ENCODE peak calls at places on chromosomes 3 and 15, in seven cellular contexts. Y, W, J, D, Z, V and T are unnamed samples.
A peak's percentile ranks its signal among the peaks of the same experiment; 100 is the strongest.

GRCh38 chr3:189309400-189309975 is 137.7 kb downstream of the TPRG1 start:
- DNase-seq in V (no peak), D (no peak), W (no peak), J (no peak), Y (no peak), Z (no peak), T (no peak)

GRCh38 chr3:76065975-76066374 is 280.6 kb upstream of the ZNF717 start:
- DNase-seq in V (no peak), D (no peak), J (no peak), Z (peak; percentile 40), Y (peak; percentile 30), W (peak; percentile 70), T (no peak)

GRCh38 chr15:61216519-61216918 is 12.6 kb downstream of the RORA start:
- DNase-seq in D (no peak), J (no peak), Z (no peak), W (no peak), V (no peak), Y (no peak), T (no peak)

GRCh38 chr3:119774419-119774818 is 7.5 kb upstream of the NR1I2 start:
- DNase-seq in D (no peak), W (no peak), Z (no peak), V (no peak), J (no peak), Y (no peak), T (no peak)

GRCh38 chr15:58038426-58039106 is 26.9 kb downstream of the ALDH1A2 start:
- DNase-seq in W (peak; percentile 80), Z (peak; percentile 21), J (no peak), D (no peak), V (no peak), Y (no peak), T (peak; percentile 52)

GRCh38 chr3:184652465-184652864 is 59.4 kb downstream of the MAGEF1 start:
- DNase-seq in V (no peak), J (no peak), Z (no peak), W (peak; percentile 10), D (no peak), Y (no peak), T (no peak)

GRCh38 chr3:12294885-12295580 is 6.2 kb downstream of the PPARG start:
- DNase-seq in D (no peak), Z (peak; percentile 89), Y (peak; percentile 93), W (peak; percentile 94), V (no peak), J (no peak), T (peak; percentile 54)

GRCh38 chr3:124779116-124779515 is 48.9 kb downstream of the UMPS start:
- DNase-seq in Z (no peak), J (no peak), V (peak; percentile 56), Y (no peak), W (no peak), D (no peak), T (no peak)

GRCh38 chr3:53464424-53464823 is 30.0 kb upstream of the CACNA1D start:
- DNase-seq in J (no peak), Z (peak; percentile 20), W (peak; percentile 26), Y (no peak), D (no peak), V (no peak), T (peak; percentile 28)

GRCh38 chr15:62847900-62848489 is 194.6 kb upstream of the TPM1 start:
- DNase-seq in V (peak; percentile 89), W (peak; percentile 64), J (no peak), Z (peak; percentile 75), Y (peak; percentile 54), D (peak; percentile 31), T (peak; percentile 44)

GRCh38 chr3:5251196-5251583 is 63.7 kb downstream of the EDEM1 start:
- DNase-seq in J (no peak), V (no peak), W (no peak), Z (no peak), D (no peak), Y (no peak), T (no peak)

GRCh38 chr3:141940204-141940776 is 63.8 kb downstream of the ATP1B3 start:
- DNase-seq in J (no peak), Z (peak; percentile 95), D (no peak), Y (peak; percentile 68), W (peak; percentile 49), V (peak; percentile 64), T (peak; percentile 99)

GRCh38 chr15:33131880-33132279 is 62.6 kb downstream of the FMN1 start:
- DNase-seq in Y (peak; percentile 72), D (no peak), V (no peak), Z (peak; percentile 37), J (no peak), W (peak; percentile 40), T (peak; percentile 82)

GRCh38 chr3:24986635-24987034 is 441.4 kb upstream of the RARB start:
- DNase-seq in W (no peak), Z (no peak), J (no peak), V (no peak), Y (no peak), D (no peak), T (no peak)

GRCh38 chr3:170778240-170779217 is 91.5 kb downstream of the RPL22L1 start:
- DNase-seq in V (no peak), W (no peak), J (no peak), Z (no peak), Y (no peak), D (no peak), T (no peak)

GRCh38 chr3:183506674-183507290 is 48.7 kb downstream of the KLHL6 start:
- DNase-seq in W (peak; percentile 26), Y (no peak), V (no peak), Z (no peak), J (no peak), D (no peak), T (no peak)

GRCh38 chr3:55000946-55001345 is 73.1 kb upstream of the LRTM1 start:
- DNase-seq in W (no peak), V (no peak), Y (no peak), Z (no peak), D (no peak), J (no peak), T (no peak)

GRCh38 chr3:169218314-169218983 is 445.1 kb downstream of the MECOM start:
- DNase-seq in W (peak; percentile 73), Z (peak; percentile 75), D (no peak), Y (peak; percentile 71), J (no peak), V (no peak), T (peak; percentile 87)

GRCh38 chr3:126194713-126195305 is 14.4 kb upstream of the ALDH1L1 start:
- DNase-seq in D (no peak), Z (peak; percentile 54), Y (no peak), J (no peak), W (no peak), V (no peak), T (no peak)

GRCh38 chr3:11170052-11170770 is 15.9 kb downstream of the HRH1 start:
- DNase-seq in Z (no peak), V (no peak), D (no peak), J (no peak), W (peak; percentile 51), Y (peak; percentile 68), T (no peak)

GRCh38 chr3:194103475-194103874 is 32.5 kb upstream of the HES1 start:
- DNase-seq in Z (no peak), Y (no peak), W (no peak), D (no peak), V (peak; percentile 8), J (no peak), T (no peak)

GRCh38 chr3:58864480-58864879 is 185.3 kb downstream of the CFAP20DC start:
- DNase-seq in Z (peak; percentile 15), W (no peak), Y (no peak), D (no peak), V (no peak), J (no peak), T (peak; percentile 9)